ENCODE peak calls at places on chromosomes 5 and 9, in five cellular contexts. F is HepG2, E is K562, I is SK-N-SH, W is T47D. G is an unnamed sample.

GRCh38 chr5:139901251-139901575 is 105.6 kb downstream of the PSD2 start:
- DNase-seq in E (no peak), F (no peak), I (no peak), W (no peak), G (no peak)

GRCh38 chr5:64612349-64612961 is 77.8 kb upstream of the SHISAL2B start:
- DNase-seq in W (peak), I (peak), E (peak), F (peak), G (peak)

GRCh38 chr5:96332535-96333396 is 100.3 kb downstream of the PCSK1 start:
- DNase-seq in W (no peak), E (peak), I (no peak), F (no peak), G (no peak)

GRCh38 chr5:88502179-88503064 is 233.8 kb upstream of the TMEM161B start:
- DNase-seq in E (no peak), F (no peak), W (no peak), I (no peak), G (no peak)

GRCh38 chr5:170691623-170692022 is 91.9 kb upstream of the GABRP start:
- DNase-seq in E (no peak), F (no peak), I (peak), W (no peak), G (no peak)

GRCh38 chr9:85577353-85577952 is 164.3 kb downstream of the AGTPBP1 start:
- DNase-seq in E (no peak), I (no peak), W (no peak), F (no peak), G (no peak)

GRCh38 chr5:163727028-163727427 is 221.6 kb downstream of the MAT2B start:
- DNase-seq in E (no peak), I (no peak), F (no peak), W (no peak), G (no peak)

GRCh38 chr9:129027685-129028191 is 393 bp downstream of the SH3GLB2 start:
- DNase-seq in W (no peak), E (peak), F (peak), I (no peak), G (no peak)

GRCh38 chr9:69421908-69422801 is 97.1 kb downstream of the ENTREP1 start:
- DNase-seq in F (peak), W (peak), E (peak), I (peak), G (peak)

GRCh38 chr5:155954739-155955445 is 372.1 kb upstream of the SGCD start:
- DNase-seq in I (no peak), F (no peak), W (no peak), E (no peak), G (no peak)

GRCh38 chr9:133708770-133709611 is 29.2 kb downstream of the SARDH start:
- DNase-seq in F (no peak), W (no peak), E (no peak), I (no peak), G (no peak)

GRCh38 chr9:7402704-7403389 is 396.7 kb downstream of the DMAC1 start:
- DNase-seq in F (no peak), I (no peak), E (no peak), W (no peak), G (no peak)

GRCh38 chr5:52725065-52725746 is 62.5 kb upstream of the ITGA1 start:
- DNase-seq in F (peak), W (no peak), I (no peak), E (no peak), G (no peak)

GRCh38 chr5:79868271-79868670 is 122.8 kb downstream of the MTX3 start:
- DNase-seq in I (no peak), E (no peak), F (no peak), W (no peak), G (no peak)

GRCh38 chr9:89418882-89419641 is 78.9 kb downstream of the SEMA4D start:
- DNase-seq in W (no peak), I (no peak), F (no peak), E (no peak), G (no peak)

GRCh38 chr9:128987800-128988199 is 40.3 kb downstream of the NUP188 start:
- DNase-seq in W (no peak), F (no peak), I (no peak), E (no peak), G (no peak)

GRCh38 chr9:78280982-78281668 is 15.8 kb upstream of the PSAT1 start:
- DNase-seq in F (peak), I (peak), W (no peak), E (peak), G (no peak)

GRCh38 chr5:171647043-171647899 is 138.3 kb upstream of the SMIM23 start:
- DNase-seq in I (no peak), E (peak), F (peak), W (no peak), G (peak)

GRCh38 chr5:143217065-143217803 is 186.3 kb downstream of the NR3C1 start:
- DNase-seq in I (no peak), E (peak), F (peak), W (no peak), G (no peak)

GRCh38 chr9:78874056-78874455 is 577.1 kb downstream of the PSAT1 start:
- DNase-seq in F (no peak), E (no peak), I (no peak), W (no peak), G (no peak)

GRCh38 chr9:98808879-98809278 is 1.4 kb downstream of the GALNT12 start:
- DNase-seq in E (no peak), W (no peak), F (no peak), I (no peak), G (no peak)

GRCh38 chr9:76153902-76154629 is 240.2 kb downstream of the RFK start:
- DNase-seq in W (no peak), E (no peak), I (no peak), F (no peak), G (no peak)

GRCh38 chr9:115106001-115106400 is 12.0 kb downstream of the TNC start:
- DNase-seq in F (peak), W (no peak), E (no peak), I (no peak), G (no peak)

GRCh38 chr5:14741131-14741530 is 76.6 kb downstream of the OTULIN start:
- DNase-seq in F (no peak), W (no peak), E (no peak), I (no peak), G (no peak)

GRCh38 chr5:78648359-78649219 is at the start of gene LHFPL2:
- DNase-seq in E (peak), I (peak), W (peak), F (no peak), G (no peak)

GRCh38 chr9:97374811-97375210 is 37.1 kb upstream of the TDRD7 start:
- DNase-seq in F (no peak), I (no peak), W (no peak), E (no peak), G (no peak)

GRCh38 chr9:36485647-36486453 is 85.8 kb upstream of the RNF38 start:
- DNase-seq in I (peak), W (no peak), F (no peak), E (peak), G (no peak)

GRCh38 chr5:96114736-96115466 is 153.2 kb upstream of the ELL2 start:
- DNase-seq in E (no peak), W (no peak), I (no peak), F (no peak), G (no peak)

GRCh38 chr5:83633285-83633684 is 87.4 kb downstream of the HAPLN1 start:
- DNase-seq in W (no peak), F (no peak), I (no peak), E (no peak), G (no peak)

GRCh38 chr9:3028535-3028934 is 184.6 kb upstream of the PUM3 start:
- DNase-seq in W (no peak), E (no peak), F (no peak), I (no peak), G (no peak)
- TF ChIP-seq JUND in W (no peak), E (no peak), F (no peak), I (no peak), G (no peak)

DNA sequence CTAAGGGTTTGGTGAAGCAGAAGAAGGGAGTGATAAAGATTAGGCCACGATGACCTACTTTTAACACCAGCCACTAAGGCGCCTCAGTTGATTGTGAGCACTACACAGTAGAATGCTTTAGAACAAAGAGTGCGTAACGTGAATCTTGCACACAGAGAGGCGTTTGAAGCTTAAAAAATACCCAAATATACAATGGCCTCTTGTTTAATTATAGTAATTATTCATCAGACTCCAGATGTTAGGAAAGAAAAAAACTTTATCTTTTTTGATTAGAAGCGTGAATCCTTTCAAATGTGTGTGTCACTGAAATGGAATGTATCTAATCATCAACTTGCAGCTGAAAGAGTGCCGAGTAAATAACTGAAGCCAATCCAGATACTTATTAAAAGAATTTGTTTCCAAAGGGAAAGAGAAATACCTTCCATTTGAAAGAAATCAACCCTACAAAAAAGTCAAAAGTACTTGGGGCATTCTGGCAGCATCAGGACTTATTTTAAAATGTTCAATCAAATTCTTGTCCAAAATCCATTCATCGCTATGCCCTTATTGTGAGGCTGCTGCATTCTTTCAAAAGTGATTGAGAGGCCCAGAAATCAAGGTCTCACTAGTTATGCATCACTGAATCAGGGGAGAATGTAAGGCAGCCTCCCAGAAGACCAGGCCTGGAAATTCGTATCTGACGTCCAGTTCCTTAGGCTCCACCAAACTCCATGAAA is 337.5 kb downstream of the ZNF608 start:
- DNase-seq in E (no peak), I (no peak), W (no peak), F (no peak), G (no peak)
- TF ChIP-seq JUND in E (no peak), I (no peak), W (no peak), F (no peak), G (peak)

GRCh38 chr5:150517272-150518152 is 9.6 kb downstream of the NDST1 start:
- DNase-seq in F (peak), W (no peak), I (peak), E (peak), G (peak)
- TF ChIP-seq JUND in F (no peak), W (no peak), I (peak), E (no peak), G (no peak)

DNA sequence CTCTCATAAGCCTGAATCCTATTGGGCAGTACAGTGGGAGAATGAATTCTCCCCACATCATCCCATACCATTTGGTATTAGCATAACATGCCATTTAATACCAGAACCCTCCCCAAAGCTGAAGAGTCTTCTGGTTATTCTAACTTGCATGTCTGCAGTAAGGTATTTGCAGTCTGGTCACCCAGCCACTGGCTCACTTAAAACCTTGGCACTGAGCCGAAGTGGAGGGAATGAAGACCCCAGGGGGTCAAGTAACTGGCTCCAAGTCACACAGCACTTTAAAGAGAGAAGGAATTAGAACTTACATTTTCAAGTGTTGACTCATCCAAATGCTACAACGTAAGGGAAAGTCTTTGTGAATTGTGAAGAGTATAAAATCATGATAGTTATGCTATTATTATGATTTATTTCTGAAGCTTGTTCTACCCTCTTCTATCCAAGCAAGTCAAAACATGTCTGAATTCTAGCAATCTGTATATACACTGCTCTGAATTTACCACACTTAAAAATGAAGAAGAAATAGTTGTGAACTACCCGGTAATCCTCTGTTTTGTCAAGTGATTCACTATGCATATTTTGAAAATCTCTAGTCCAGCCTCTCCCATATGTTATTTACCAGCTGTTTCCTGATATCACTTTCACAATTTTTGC is 28.5 kb downstream of the GLRA1 start:
- DNase-seq in F (no peak), W (no peak), I (no peak), E (no peak), G (no peak)
- TF ChIP-seq JUND in F (no peak), W (no peak), I (peak), E (no peak), G (no peak)

GRCh38 chr9:33867747-33868429 is 50.9 kb downstream of the UBE2R2 start:
- DNase-seq in W (no peak), F (no peak), I (peak), E (no peak), G (no peak)

DNA sequence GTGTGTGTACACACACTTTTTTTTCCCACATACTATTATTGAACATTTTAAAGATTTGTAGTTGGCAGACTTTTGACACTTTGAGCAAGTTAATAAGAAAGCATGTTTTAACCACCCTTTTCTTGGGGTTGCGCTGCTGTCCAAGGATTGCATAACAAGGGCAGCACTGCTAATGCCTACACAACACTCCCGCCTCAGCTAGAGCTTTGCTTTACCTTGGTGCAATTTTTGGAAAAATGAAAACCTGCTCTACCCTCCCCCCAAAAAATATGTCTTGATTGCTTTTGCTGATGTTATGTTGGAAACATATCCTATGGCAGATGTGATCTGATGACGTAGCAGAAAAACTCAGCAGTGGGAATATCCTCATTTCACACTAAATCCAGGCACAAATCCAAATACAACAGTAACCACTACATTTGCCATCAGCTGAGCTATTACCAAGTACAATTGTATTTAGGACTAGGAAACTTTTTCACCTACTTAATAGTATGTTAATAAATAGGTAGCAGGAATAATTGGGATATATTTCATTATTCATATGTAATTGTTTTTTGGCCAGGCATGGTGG is 51.6 kb downstream of the UBE2R2 start:
- DNase-seq in I (no peak), E (no peak), W (no peak), F (no peak), G (no peak)
- TF ChIP-seq JUND in I (no peak), E (no peak), W (no peak), F (no peak), G (no peak)

DNA sequence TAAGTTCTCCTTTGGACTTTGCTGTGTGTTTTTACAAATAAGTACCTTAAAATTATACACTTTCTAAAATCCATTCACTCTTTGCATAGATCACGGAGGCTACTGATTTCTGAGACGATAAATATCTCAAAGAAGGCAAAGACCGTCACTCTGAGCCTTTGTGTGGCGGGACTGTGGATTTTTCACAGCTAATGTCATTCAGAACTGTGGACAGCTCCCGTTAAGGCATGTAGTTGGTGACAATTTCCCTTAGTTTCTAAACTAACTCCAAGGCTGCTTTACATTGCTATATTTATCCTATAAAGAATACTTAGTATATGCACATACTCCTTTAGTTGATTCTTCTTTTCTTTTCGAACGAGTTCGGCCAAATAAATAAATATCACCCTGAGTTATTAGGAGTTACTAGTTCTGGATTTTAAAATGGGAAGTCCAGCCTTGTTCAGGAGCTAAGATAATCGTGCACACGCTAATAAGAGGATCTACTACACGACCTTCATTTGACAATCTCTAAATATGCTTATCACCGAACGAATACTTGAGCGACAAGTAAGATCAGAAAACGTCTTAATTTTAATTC is 1.8 kb downstream of the HCN1 start:
- DNase-seq in W (peak), I (no peak), F (no peak), E (no peak), G (no peak)
- TF ChIP-seq JUND in W (no peak), I (no peak), F (no peak), E (no peak), G (no peak)

GRCh38 chr5:37615184-37615583 is 224.7 kb downstream of the GDNF start:
- DNase-seq in W (no peak), E (no peak), F (no peak), I (no peak), G (no peak)
- TF ChIP-seq JUND in W (no peak), E (no peak), F (no peak), I (peak), G (no peak)

GRCh38 chr9:33249087-33249657 is 9.2 kb downstream of the SPINK4 start:
- DNase-seq in E (no peak), I (no peak), F (no peak), W (no peak), G (no peak)

GRCh38 chr9:33246269-33246860 is 6.4 kb downstream of the SPINK4 start:
- DNase-seq in I (no peak), E (no peak), W (no peak), F (no peak), G (no peak)

GRCh38 chr9:33248606-33249005 is 8.6 kb downstream of the SPINK4 start:
- DNase-seq in F (no peak), W (no peak), E (no peak), I (no peak), G (no peak)

GRCh38 chr9:33244150-33244784 is 4.3 kb downstream of the SPINK4 start:
- DNase-seq in E (no peak), F (peak), W (no peak), I (no peak), G (no peak)

DNA sequence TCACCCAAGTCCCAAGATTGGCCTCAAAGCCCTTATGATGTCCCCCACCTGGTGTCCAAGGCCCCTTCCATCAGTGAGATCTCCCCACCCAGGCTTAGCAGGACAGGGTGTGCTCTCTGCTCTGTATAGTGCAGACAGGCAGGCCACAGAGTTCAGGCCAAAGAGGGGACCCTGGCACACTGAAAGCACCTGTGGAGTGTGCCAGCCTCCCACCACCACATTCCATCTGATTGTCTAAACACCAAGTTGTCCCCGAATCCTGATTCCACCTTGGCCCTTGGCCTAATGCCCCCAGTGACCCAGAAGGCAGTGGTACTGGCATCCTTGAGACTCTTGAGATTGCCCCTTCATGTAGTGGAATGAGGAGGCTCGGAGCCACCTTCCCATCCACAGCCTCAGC is 5.4 kb downstream of the SPINK4 start:
- DNase-seq in I (no peak), F (no peak), E (no peak), W (no peak), G (no peak)
- TF ChIP-seq JUND in I (no peak), F (no peak), E (no peak), W (no peak), G (no peak)

GRCh38 chr5:1322955-1323802 is 21.7 kb downstream of the CLPTM1L start:
- DNase-seq in W (no peak), E (no peak), F (no peak), I (no peak), G (no peak)
- TF ChIP-seq JUND in W (no peak), E (no peak), F (no peak), I (no peak), G (no peak)

GRCh38 chr5:144374637-144375036 is 204.0 kb downstream of the KCTD16 start:
- DNase-seq in E (no peak), W (no peak), F (no peak), I (no peak), G (no peak)

GRCh38 chr5:144368556-144368955 is 197.9 kb downstream of the KCTD16 start:
- DNase-seq in W (no peak), E (no peak), I (no peak), F (no peak), G (no peak)

GRCh38 chr5:144370273-144370672 is 199.6 kb downstream of the KCTD16 start:
- DNase-seq in I (no peak), F (no peak), W (no peak), E (no peak), G (no peak)

GRCh38 chr5:144369001-144369400 is 198.3 kb downstream of the KCTD16 start:
- DNase-seq in W (no peak), E (no peak), F (no peak), I (no peak), G (no peak)
- TF ChIP-seq JUND in W (no peak), E (no peak), F (no peak), I (no peak), G (no peak)

G was measured in HCT116.